ENCODE peak calls at places on chromosomes 6 and 20, in four cellular contexts. E is thoracic aorta, M is D341Med, S is ELF-1. Q is an unnamed sample.

GRCh38 chr20:44264287-44264686 is 17.2 kb downstream of the GDAP1L1 start:
- DNase-seq in E (no peak), S (peak), M (no peak), Q (peak)

GRCh38 chr6:159252955-159253508 is 83.8 kb downstream of the FNDC1 start:
- DNase-seq in E (no peak), M (peak), S (peak), Q (peak)

GRCh38 chr6:30682181-30683117 is 4.0 kb downstream of the PPP1R18 start:
- DNase-seq in S (peak), M (no peak), E (peak), Q (peak)

GRCh38 chr6:36431197-36431596 is 11.5 kb downstream of the PXT1 start:
- DNase-seq in S (no peak), M (no peak), E (no peak), Q (no peak)

GRCh38 chr20:32034581-32035397 is 17.3 kb upstream of the HCK start:
- DNase-seq in S (no peak), M (no peak), E (no peak), Q (peak)

GRCh38 chr20:58888521-58889333 is 36.2 kb downstream of the GNAS start:
- DNase-seq in S (peak), M (peak), E (peak), Q (peak)

GRCh38 chr20:37363221-37364012 is 17.5 kb downstream of the SRC start:
- DNase-seq in S (no peak), E (no peak), M (no peak), Q (no peak)

GRCh38 chr20:21528870-21529269 is 15.0 kb upstream of the NKX2-2 start:
- DNase-seq in S (no peak), M (no peak), E (no peak), Q (no peak)

GRCh38 chr6:124679392-124679791 is 282.8 kb upstream of the RNF217 start:
- DNase-seq in M (no peak), E (no peak), S (no peak), Q (no peak)

GRCh38 chr6:41939848-41940758 is 1.5 kb downstream of the CCND3 start:
- DNase-seq in S (peak), M (no peak), E (no peak), Q (peak)

GRCh38 chr6:41909727-41910126 is 11.2 kb downstream of the MED20 start:
- DNase-seq in S (no peak), E (no peak), M (no peak), Q (no peak)

GRCh38 chr6:121408321-121408720 is 27.1 kb upstream of the GJA1 start:
- DNase-seq in E (no peak), S (no peak), M (no peak), Q (no peak)

GRCh38 chr6:4780360-4780812 is 4.2 kb downstream of the CDYL start:
- DNase-seq in E (no peak), S (peak), M (no peak), Q (no peak)

GRCh38 chr6:158642097-158642601 is 2.4 kb downstream of the DYNLT1 start:
- DNase-seq in M (no peak), S (no peak), E (no peak), Q (no peak)

GRCh38 chr6:139482184-139482751 is 107.8 kb upstream of the CITED2 start:
- DNase-seq in M (no peak), E (no peak), S (peak), Q (peak)

GRCh38 chr20:46195264-46196038 is 77.3 kb downstream of the CD40 start:
- DNase-seq in M (no peak), E (no peak), S (no peak), Q (no peak)

GRCh38 chr6:43089467-43089866 is 13.4 kb downstream of the PTK7 start:
- DNase-seq in S (peak), M (no peak), E (no peak), Q (peak)

GRCh38 chr6:33776186-33776585 is 12.7 kb downstream of the LEMD2 start:
- DNase-seq in S (no peak), E (no peak), M (no peak), Q (no peak)

GRCh38 chr6:153117986-153118886 is 12.8 kb downstream of the RGS17 start:
- DNase-seq in M (no peak), E (no peak), S (no peak), Q (no peak)

GRCh38 chr6:33430334-33430733 is 10.5 kb downstream of the SYNGAP1 start:
- DNase-seq in S (no peak), M (no peak), E (no peak), Q (no peak)

GRCh38 chr20:61899971-61900370 is 165.7 kb downstream of the TAF4 start:
- DNase-seq in M (no peak), E (no peak), S (no peak), Q (no peak)

GRCh38 chr6:148251286-148251685 is 91.4 kb upstream of the SASH1 start:
- DNase-seq in M (peak), E (no peak), S (no peak), Q (peak)

GRCh38 chr6:143539106-143539505 is 27.6 kb upstream of the FUCA2 start:
- DNase-seq in E (no peak), S (no peak), M (no peak), Q (no peak)

GRCh38 chr20:61576372-61576771 is 324.3 kb downstream of the CDH4 start:
- DNase-seq in E (no peak), M (no peak), S (no peak), Q (no peak)

GRCh38 chr6:5025911-5026819 is 22.3 kb upstream of the RPP40 start:
- DNase-seq in M (no peak), E (no peak), S (peak), Q (peak)

GRCh38 chr6:131116755-131117360 is 18.4 kb upstream of the AKAP7 start:
- DNase-seq in M (no peak), S (peak), E (no peak), Q (peak)

GRCh38 chr6:29667158-29667557 is 10.3 kb downstream of the MOG start:
- DNase-seq in S (peak), M (no peak), E (no peak), Q (peak)

GRCh38 chr20:41631826-41632225 is 13.6 kb upstream of the CHD6 start:
- DNase-seq in E (peak), M (no peak), S (no peak), Q (no peak)

GRCh38 chr20:5862703-5863039 is 87.7 kb downstream of the TRMT6 start:
- DNase-seq in S (no peak), E (no peak), M (no peak), Q (no peak)

GRCh38 chr6:127207591-127208120 is 59.0 kb upstream of the RNF146 start:
- DNase-seq in S (no peak), E (no peak), M (no peak), Q (no peak)

GRCh38 chr6:84652356-84653026 is 111.9 kb downstream of the TBX18 start:
- DNase-seq in M (no peak), E (no peak), S (peak), Q (no peak)

GRCh38 chr6:153167026-153167891 is 36.2 kb upstream of the RGS17 start:
- DNase-seq in S (no peak), M (no peak), E (no peak), Q (no peak)

GRCh38 chr6:36615018-36615761 is 21.0 kb downstream of the SRSF3 start:
- DNase-seq in E (no peak), S (peak), M (peak), Q (peak)

GRCh38 chr6:14711056-14711703 is 534.7 kb upstream of the JARID2 start:
- DNase-seq in E (no peak), S (peak), M (peak), Q (peak)

GRCh38 chr6:158222066-158222465 is 53.9 kb downstream of the GTF2H5 start:
- DNase-seq in E (no peak), M (no peak), S (no peak), Q (no peak)

GRCh38 chr6:116531675-116532570 is 13.6 kb downstream of the TRAPPC3L start:
- DNase-seq in M (peak), E (no peak), S (peak), Q (peak)

GRCh38 chr6:13811627-13812358 is 2.6 kb downstream of the MCUR1 start:
- DNase-seq in E (no peak), M (no peak), S (no peak), Q (no peak)

GRCh38 chr20:17650301-17650761 is 31.7 kb downstream of the RRBP1 start:
- DNase-seq in S (no peak), M (no peak), E (no peak), Q (no peak)

GRCh38 chr6:115870464-115870863 is 190.2 kb downstream of the FRK start:
- DNase-seq in S (no peak), E (no peak), M (no peak), Q (no peak)